ENCODE peak calls at places on chromosomes 3 and 15, in seven cellular contexts. V, T, O, A, Y, S and M are unnamed samples.

GRCh38 chr3:175383366-175383765 is 524.2 kb downstream of the NAALADL2 start:
- DNase-seq in S (no peak), O (no peak), V (no peak), A (no peak), Y (no peak), T (no peak), M (no peak)

GRCh38 chr3:121624147-121624852 is 31.1 kb downstream of the FBXO40 start:
- DNase-seq in A (no peak), O (no peak), V (no peak), Y (no peak), T (no peak), S (no peak), M (no peak)

GRCh38 chr3:52670621-52671521 is 14.8 kb downstream of the PBRM1 start:
- DNase-seq in A (peak), S (no peak), O (peak), V (no peak), T (no peak), Y (peak), M (peak)

GRCh38 chr3:158539414-158540014 is 31.5 kb upstream of the MLF1 start:
- DNase-seq in Y (peak), O (peak), S (peak), V (peak), A (no peak), T (peak), M (peak)

GRCh38 chr15:57772223-57772957 is 65.9 kb downstream of the POLR2M start:
- DNase-seq in S (no peak), T (no peak), O (no peak), A (no peak), Y (no peak), V (no peak), M (peak)

GRCh38 chr3:129231331-129232119 is 17.9 kb upstream of the COPG1 start:
- DNase-seq in A (no peak), Y (no peak), O (no peak), T (no peak), V (no peak), S (no peak), M (no peak)

GRCh38 chr3:46712191-46713047 is 5.2 kb downstream of the PRSS50 start:
- DNase-seq in A (no peak), V (no peak), S (no peak), Y (no peak), O (no peak), T (no peak), M (no peak)

GRCh38 chr3:194139085-194139976 is 3.4 kb downstream of the HES1 start:
- DNase-seq in Y (peak), T (no peak), V (no peak), O (no peak), A (no peak), S (peak), M (peak)

GRCh38 chr3:56801597-56802410 is at the start of gene ARHGEF3:
- DNase-seq in O (peak), Y (peak), S (peak), V (peak), A (peak), T (peak), M (peak)

GRCh38 chr3:181730364-181730763 is 18.6 kb downstream of the SOX2 start:
- DNase-seq in S (no peak), T (no peak), Y (no peak), V (no peak), A (no peak), O (no peak), M (no peak)

GRCh38 chr15:56798639-56799038 is 65.3 kb upstream of the ZNF280D start:
- DNase-seq in S (no peak), A (no peak), Y (no peak), O (no peak), T (no peak), V (no peak), M (no peak)

GRCh38 chr3:150038830-150039229 is 68.1 kb upstream of the PFN2 start:
- DNase-seq in Y (no peak), T (no peak), S (no peak), O (no peak), V (no peak), A (no peak), M (no peak)

GRCh38 chr3:14532691-14533456 is 7.3 kb downstream of the GRIP2 start:
- DNase-seq in V (peak), S (no peak), Y (no peak), A (no peak), O (no peak), T (no peak), M (no peak)

GRCh38 chr3:97952872-97953271 is 19.4 kb downstream of the RIOX2 start:
- DNase-seq in A (no peak), Y (no peak), O (no peak), T (no peak), S (no peak), V (no peak), M (no peak)

GRCh38 chr15:39426552-39427532 is 154.0 kb upstream of the THBS1 start:
- DNase-seq in T (peak), V (no peak), S (peak), O (peak), A (peak), Y (peak), M (peak)

GRCh38 chr3:114121996-114122709 is 56.7 kb downstream of the DRD3 start:
- DNase-seq in A (no peak), Y (no peak), V (peak), O (no peak), S (no peak), T (no peak), M (no peak)

GRCh38 chr15:76168237-76168984 is 108.6 kb downstream of the TMEM266 start:
- DNase-seq in Y (no peak), O (no peak), S (no peak), T (no peak), V (no peak), A (no peak), M (no peak)

GRCh38 chr15:64683378-64683777 is 92.0 kb downstream of the RBPMS2 start:
- DNase-seq in S (no peak), Y (no peak), V (no peak), O (no peak), A (no peak), T (no peak), M (no peak)

GRCh38 chr3:78668302-78668701 is 1099.5 kb downstream of the ROBO1 start:
- DNase-seq in V (peak), T (no peak), A (no peak), Y (no peak), O (no peak), S (no peak), M (no peak)

GRCh38 chr3:79230254-79230653 is 537.5 kb downstream of the ROBO1 start:
- DNase-seq in A (no peak), V (no peak), S (no peak), O (no peak), Y (no peak), T (no peak), M (no peak)

GRCh38 chr15:74815121-74815933 is 2.7 kb downstream of the LMAN1L start:
- DNase-seq in Y (no peak), T (no peak), S (no peak), V (no peak), O (no peak), A (no peak), M (peak)

GRCh38 chr15:56910801-56911200 is 7.6 kb upstream of the TCF12 start:
- DNase-seq in S (no peak), O (no peak), T (no peak), Y (no peak), A (no peak), V (no peak), M (no peak)

GRCh38 chr15:67241132-67241855 is 13.2 kb downstream of the AAGAB start:
- DNase-seq in S (no peak), T (no peak), O (peak), Y (peak), A (no peak), V (no peak), M (no peak)

GRCh38 chr3:113070226-113071220 is 79.7 kb downstream of the GTPBP8 start:
- DNase-seq in Y (peak), T (no peak), O (no peak), A (no peak), V (no peak), S (no peak), M (no peak)

GRCh38 chr3:149783576-149783975 is 8.8 kb downstream of the ANKUB1 start:
- DNase-seq in V (no peak), T (no peak), S (peak), O (no peak), Y (no peak), A (no peak), M (peak)

GRCh38 chr3:184231671-184232070 is 2.3 kb downstream of the VWA5B2 start:
- DNase-seq in S (no peak), A (no peak), O (no peak), Y (no peak), V (no peak), T (no peak), M (no peak)

GRCh38 chr15:79339588-79340314 is 28.8 kb downstream of the TMED3 start:
- DNase-seq in T (no peak), A (no peak), V (peak), O (no peak), Y (peak), S (peak), M (peak)

GRCh38 chr3:3675801-3676200 is 123.4 kb upstream of the LRRN1 start:
- DNase-seq in V (no peak), Y (no peak), O (no peak), T (no peak), S (no peak), A (no peak), M (no peak)

GRCh38 chr15:59522988-59523461 is 85.0 kb downstream of the FAM81A start:
- DNase-seq in T (no peak), O (peak), Y (no peak), A (no peak), V (peak), S (no peak), M (peak)